ENCODE peak calls at places on chromosomes 1 and 21, in nine cellular contexts. One of them, this sample, is unnamed.

GRCh38 chr1:64754166-64754565 is 9.3 kb downstream of the RAVER2 start:
- DNase-seq in fibroblast of pulmonary artery: no peak
- DNase-seq in HL-60: no peak
- DNase-seq in left lung: no peak
- DNase-seq in AG04450: no peak
- DNase-seq in endothelial cell of umbilical vein: no peak
- DNase-seq in Peyer's patch: no peak
- DNase-seq in psoas muscle: no peak
- DNase-seq in SJSA1: no peak
- DNase-seq in this sample: no peak

GRCh38 chr1:43388021-43388575 is 1.5 kb downstream of the MED8 start:
- DNase-seq in fibroblast of pulmonary artery: no peak
- DNase-seq in endothelial cell of umbilical vein: no peak
- DNase-seq in left lung: no peak
- DNase-seq in Peyer's patch: no peak
- DNase-seq in SJSA1: no peak
- DNase-seq in psoas muscle: no peak
- DNase-seq in AG04450: no peak
- DNase-seq in HL-60: peak
- DNase-seq in this sample: no peak

GRCh38 chr1:225596152-225596551 is 56.8 kb downstream of the ENAH start:
- DNase-seq in SJSA1: no peak
- DNase-seq in left lung: no peak
- DNase-seq in endothelial cell of umbilical vein: no peak
- DNase-seq in AG04450: no peak
- DNase-seq in Peyer's patch: no peak
- DNase-seq in fibroblast of pulmonary artery: no peak
- DNase-seq in psoas muscle: no peak
- DNase-seq in HL-60: no peak
- DNase-seq in this sample: no peak

GRCh38 chr1:207811319-207811718 is 59.5 kb downstream of the CD46 start:
- DNase-seq in AG04450: no peak
- DNase-seq in SJSA1: no peak
- DNase-seq in Peyer's patch: no peak
- DNase-seq in fibroblast of pulmonary artery: no peak
- DNase-seq in psoas muscle: no peak
- DNase-seq in HL-60: no peak
- DNase-seq in left lung: no peak
- DNase-seq in endothelial cell of umbilical vein: no peak
- DNase-seq in this sample: no peak

GRCh38 chr1:189859385-189859977 is 618.2 kb downstream of the BRINP3 start:
- DNase-seq in Peyer's patch: no peak
- DNase-seq in endothelial cell of umbilical vein: no peak
- DNase-seq in fibroblast of pulmonary artery: peak
- DNase-seq in psoas muscle: no peak
- DNase-seq in SJSA1: no peak
- DNase-seq in left lung: no peak
- DNase-seq in AG04450: no peak
- DNase-seq in HL-60: peak
- DNase-seq in this sample: peak

GRCh38 chr1:241542199-241542907 is 10.2 kb downstream of the KMO start:
- DNase-seq in fibroblast of pulmonary artery: no peak
- DNase-seq in SJSA1: no peak
- DNase-seq in left lung: no peak
- DNase-seq in psoas muscle: no peak
- DNase-seq in Peyer's patch: no peak
- DNase-seq in HL-60: peak
- DNase-seq in endothelial cell of umbilical vein: no peak
- DNase-seq in AG04450: no peak
- DNase-seq in this sample: no peak

GRCh38 chr1:111214884-111215283 is 12.6 kb upstream of the CHI3L2 start:
- DNase-seq in endothelial cell of umbilical vein: no peak
- DNase-seq in left lung: no peak
- DNase-seq in SJSA1: no peak
- DNase-seq in AG04450: no peak
- DNase-seq in fibroblast of pulmonary artery: no peak
- DNase-seq in Peyer's patch: no peak
- DNase-seq in HL-60: no peak
- DNase-seq in psoas muscle: no peak
- DNase-seq in this sample: no peak

GRCh38 chr1:89607888-89608626 is 24.9 kb upstream of the LRRC8C start:
- DNase-seq in HL-60: no peak
- DNase-seq in Peyer's patch: peak
- DNase-seq in fibroblast of pulmonary artery: peak
- DNase-seq in psoas muscle: no peak
- DNase-seq in SJSA1: peak
- DNase-seq in AG04450: no peak
- DNase-seq in endothelial cell of umbilical vein: no peak
- DNase-seq in left lung: no peak
- DNase-seq in this sample: peak

DNA sequence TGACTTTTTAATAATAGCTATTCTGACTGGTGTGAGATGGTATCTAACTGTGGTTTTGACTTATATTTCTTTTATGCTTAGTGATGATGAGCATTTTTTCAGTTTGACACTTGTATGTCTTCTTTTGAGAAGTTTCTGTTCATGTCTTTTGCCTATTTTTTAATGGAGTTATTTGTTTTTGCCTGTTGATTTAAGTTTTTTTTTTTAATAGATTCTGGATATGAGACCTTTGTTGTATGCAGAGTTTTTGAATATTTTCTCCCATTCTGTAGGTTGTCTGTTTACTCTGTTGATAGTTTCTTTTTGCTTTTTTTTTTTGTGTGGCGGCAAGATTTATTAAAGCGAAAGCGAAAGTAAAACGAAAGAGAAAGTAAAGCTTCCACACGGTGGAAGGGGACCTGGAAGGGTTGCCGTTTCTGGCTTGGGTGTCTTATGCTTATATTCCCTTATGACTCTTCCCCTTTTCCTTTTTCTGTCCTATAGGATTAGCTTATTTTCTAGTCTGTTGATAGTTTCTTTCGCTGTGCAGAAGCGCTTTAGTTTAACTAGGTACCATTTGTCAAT is 67.6 kb downstream of the TBX19 start:
- DNase-seq in endothelial cell of umbilical vein: peak
- DNase-seq in psoas muscle: no peak
- DNase-seq in fibroblast of pulmonary artery: no peak
- DNase-seq in left lung: no peak
- DNase-seq in HL-60: peak
- DNase-seq in Peyer's patch: no peak
- DNase-seq in SJSA1: peak
- DNase-seq in AG04450: no peak
- DNase-seq in this sample: no peak
- H3K4me3 ChIP-seq in endothelial cell of umbilical vein: peak
- H3K4me3 ChIP-seq in psoas muscle: peak
- H3K4me3 ChIP-seq in fibroblast of pulmonary artery: no peak
- H3K4me3 ChIP-seq in left lung: no peak
- H3K4me3 ChIP-seq in HL-60: peak
- H3K4me3 ChIP-seq in Peyer's patch: peak
- H3K4me3 ChIP-seq in SJSA1: peak
- H3K4me3 ChIP-seq in AG04450: peak
- H3K4me3 ChIP-seq in this sample: peak

GRCh38 chr1:174795806-174796205 is 203.9 kb upstream of the CACYBP start:
- DNase-seq in endothelial cell of umbilical vein: no peak
- DNase-seq in HL-60: no peak
- DNase-seq in psoas muscle: no peak
- DNase-seq in AG04450: no peak
- DNase-seq in SJSA1: peak
- DNase-seq in fibroblast of pulmonary artery: peak
- DNase-seq in Peyer's patch: no peak
- DNase-seq in left lung: no peak
- DNase-seq in this sample: no peak

GRCh38 chr1:174799136-174799479 is 200.6 kb upstream of the CACYBP start:
- DNase-seq in SJSA1: no peak
- DNase-seq in fibroblast of pulmonary artery: no peak
- DNase-seq in psoas muscle: no peak
- DNase-seq in left lung: no peak
- DNase-seq in Peyer's patch: no peak
- DNase-seq in endothelial cell of umbilical vein: no peak
- DNase-seq in AG04450: no peak
- DNase-seq in HL-60: no peak
- DNase-seq in this sample: no peak

GRCh38 chr1:174797398-174797797 is 202.3 kb upstream of the CACYBP start:
- DNase-seq in fibroblast of pulmonary artery: no peak
- DNase-seq in endothelial cell of umbilical vein: no peak
- DNase-seq in HL-60: no peak
- DNase-seq in Peyer's patch: no peak
- DNase-seq in psoas muscle: no peak
- DNase-seq in SJSA1: no peak
- DNase-seq in AG04450: no peak
- DNase-seq in left lung: no peak
- DNase-seq in this sample: no peak

GRCh38 chr1:174800221-174800791 is 199.4 kb upstream of the CACYBP start:
- DNase-seq in psoas muscle: no peak
- DNase-seq in endothelial cell of umbilical vein: no peak
- DNase-seq in Peyer's patch: no peak
- DNase-seq in SJSA1: peak
- DNase-seq in HL-60: no peak
- DNase-seq in AG04450: no peak
- DNase-seq in left lung: no peak
- DNase-seq in fibroblast of pulmonary artery: peak
- DNase-seq in this sample: peak

DNA sequence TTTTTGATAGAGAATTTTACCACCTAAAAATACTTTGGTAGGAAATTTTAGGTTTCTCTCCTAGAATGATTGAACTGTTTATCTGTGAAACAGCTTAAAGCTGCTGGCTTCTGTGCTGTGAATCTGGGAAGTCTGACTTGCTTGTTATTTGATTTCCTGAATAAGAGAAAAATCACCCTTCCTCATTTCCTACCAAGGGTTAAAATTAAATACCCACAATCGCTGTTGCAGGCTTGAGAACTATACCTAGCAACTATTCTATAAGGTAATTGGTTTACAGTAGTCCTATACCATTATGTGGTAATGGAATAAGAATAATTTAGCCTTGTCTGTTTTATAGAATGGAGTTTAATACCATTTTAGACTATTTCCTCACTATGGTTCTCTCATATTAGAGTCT is 198.8 kb upstream of the CACYBP start:
- DNase-seq in fibroblast of pulmonary artery: no peak
- DNase-seq in SJSA1: no peak
- DNase-seq in HL-60: no peak
- DNase-seq in AG04450: no peak
- DNase-seq in psoas muscle: no peak
- DNase-seq in left lung: no peak
- DNase-seq in endothelial cell of umbilical vein: no peak
- DNase-seq in Peyer's patch: no peak
- DNase-seq in this sample: no peak
- H3K4me3 ChIP-seq in fibroblast of pulmonary artery: no peak
- H3K4me3 ChIP-seq in SJSA1: peak
- H3K4me3 ChIP-seq in HL-60: no peak
- H3K4me3 ChIP-seq in AG04450: no peak
- H3K4me3 ChIP-seq in psoas muscle: no peak
- H3K4me3 ChIP-seq in left lung: no peak
- H3K4me3 ChIP-seq in endothelial cell of umbilical vein: no peak
- H3K4me3 ChIP-seq in Peyer's patch: peak
- H3K4me3 ChIP-seq in this sample: no peak

GRCh38 chr21:31130821-31131220 is 92.5 kb upstream of the KRTAP19-8 start:
- DNase-seq in psoas muscle: no peak
- DNase-seq in endothelial cell of umbilical vein: no peak
- DNase-seq in fibroblast of pulmonary artery: no peak
- DNase-seq in left lung: no peak
- DNase-seq in HL-60: no peak
- DNase-seq in AG04450: no peak
- DNase-seq in SJSA1: no peak
- DNase-seq in Peyer's patch: no peak
- DNase-seq in this sample: no peak

GRCh38 chr21:31132574-31133242 is 94.4 kb upstream of the KRTAP19-8 start:
- DNase-seq in left lung: no peak
- DNase-seq in endothelial cell of umbilical vein: no peak
- DNase-seq in HL-60: peak
- DNase-seq in psoas muscle: no peak
- DNase-seq in AG04450: no peak
- DNase-seq in SJSA1: peak
- DNase-seq in Peyer's patch: peak
- DNase-seq in fibroblast of pulmonary artery: peak
- DNase-seq in this sample: no peak

GRCh38 chr21:31135536-31136184 is 97.4 kb upstream of the KRTAP19-8 start:
- DNase-seq in fibroblast of pulmonary artery: no peak
- DNase-seq in left lung: no peak
- DNase-seq in SJSA1: peak
- DNase-seq in HL-60: peak
- DNase-seq in psoas muscle: no peak
- DNase-seq in endothelial cell of umbilical vein: peak
- DNase-seq in Peyer's patch: no peak
- DNase-seq in AG04450: no peak
- DNase-seq in this sample: no peak

GRCh38 chr21:31136891-31137290 is 98.6 kb upstream of the KRTAP19-8 start:
- DNase-seq in AG04450: peak
- DNase-seq in HL-60: peak
- DNase-seq in Peyer's patch: no peak
- DNase-seq in left lung: no peak
- DNase-seq in psoas muscle: no peak
- DNase-seq in endothelial cell of umbilical vein: peak
- DNase-seq in fibroblast of pulmonary artery: peak
- DNase-seq in SJSA1: peak
- DNase-seq in this sample: no peak

DNA sequence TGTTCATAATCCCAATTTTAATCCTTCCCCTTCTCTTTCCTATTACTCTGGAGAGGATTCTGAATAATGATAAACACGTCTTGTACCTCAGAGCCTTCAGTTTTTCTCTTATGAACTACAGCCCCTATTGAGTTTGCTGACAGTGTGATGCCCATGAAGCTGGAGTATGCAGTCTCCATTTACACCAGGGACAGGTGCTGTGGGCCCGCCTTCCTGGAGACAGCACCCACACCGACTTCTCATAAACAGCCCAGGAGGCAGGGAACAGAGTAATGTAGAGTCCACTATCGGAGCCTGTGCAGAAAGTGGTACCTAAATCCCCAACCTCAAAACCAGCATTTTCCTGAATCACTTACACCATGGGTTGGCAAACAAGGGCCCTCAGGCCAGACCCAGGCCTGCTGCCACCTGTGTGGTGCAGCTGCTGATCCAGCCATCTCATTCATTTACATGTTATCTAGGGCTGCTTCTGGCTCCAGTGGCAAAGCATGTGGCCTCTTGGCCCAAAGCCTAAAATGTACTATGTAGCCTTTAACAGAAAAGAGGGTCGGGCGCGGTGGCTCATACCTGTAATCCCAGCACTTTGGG is 95.1 kb upstream of the KRTAP19-8 start:
- DNase-seq in AG04450: no peak
- DNase-seq in fibroblast of pulmonary artery: no peak
- DNase-seq in psoas muscle: no peak
- DNase-seq in endothelial cell of umbilical vein: no peak
- DNase-seq in SJSA1: no peak
- DNase-seq in HL-60: no peak
- DNase-seq in left lung: no peak
- DNase-seq in Peyer's patch: no peak
- DNase-seq in this sample: no peak
- H3K4me3 ChIP-seq in AG04450: no peak
- H3K4me3 ChIP-seq in fibroblast of pulmonary artery: no peak
- H3K4me3 ChIP-seq in psoas muscle: no peak
- H3K4me3 ChIP-seq in endothelial cell of umbilical vein: no peak
- H3K4me3 ChIP-seq in SJSA1: no peak
- H3K4me3 ChIP-seq in HL-60: no peak
- H3K4me3 ChIP-seq in left lung: no peak
- H3K4me3 ChIP-seq in Peyer's patch: no peak
- H3K4me3 ChIP-seq in this sample: no peak

GRCh38 chr1:22611530-22611947 is 24.9 kb upstream of the C1QA start:
- DNase-seq in left lung: peak
- DNase-seq in HL-60: peak
- DNase-seq in Peyer's patch: no peak
- DNase-seq in endothelial cell of umbilical vein: peak
- DNase-seq in SJSA1: peak
- DNase-seq in AG04450: peak
- DNase-seq in fibroblast of pulmonary artery: peak
- DNase-seq in psoas muscle: peak
- DNase-seq in this sample: peak

GRCh38 chr1:22616571-22616970 is 19.9 kb upstream of the C1QA start:
- DNase-seq in left lung: no peak
- DNase-seq in HL-60: no peak
- DNase-seq in psoas muscle: peak
- DNase-seq in Peyer's patch: no peak
- DNase-seq in endothelial cell of umbilical vein: no peak
- DNase-seq in SJSA1: no peak
- DNase-seq in fibroblast of pulmonary artery: no peak
- DNase-seq in AG04450: no peak
- DNase-seq in this sample: no peak

GRCh38 chr1:22612657-22613056 is 23.8 kb upstream of the C1QA start:
- DNase-seq in AG04450: no peak
- DNase-seq in psoas muscle: peak
- DNase-seq in SJSA1: no peak
- DNase-seq in endothelial cell of umbilical vein: no peak
- DNase-seq in Peyer's patch: no peak
- DNase-seq in HL-60: no peak
- DNase-seq in left lung: no peak
- DNase-seq in fibroblast of pulmonary artery: no peak
- DNase-seq in this sample: no peak

GRCh38 chr1:22613951-22614350 is 22.5 kb upstream of the C1QA start:
- DNase-seq in fibroblast of pulmonary artery: no peak
- DNase-seq in endothelial cell of umbilical vein: no peak
- DNase-seq in SJSA1: no peak
- DNase-seq in psoas muscle: peak
- DNase-seq in HL-60: peak
- DNase-seq in left lung: no peak
- DNase-seq in Peyer's patch: no peak
- DNase-seq in AG04450: no peak
- DNase-seq in this sample: no peak

DNA sequence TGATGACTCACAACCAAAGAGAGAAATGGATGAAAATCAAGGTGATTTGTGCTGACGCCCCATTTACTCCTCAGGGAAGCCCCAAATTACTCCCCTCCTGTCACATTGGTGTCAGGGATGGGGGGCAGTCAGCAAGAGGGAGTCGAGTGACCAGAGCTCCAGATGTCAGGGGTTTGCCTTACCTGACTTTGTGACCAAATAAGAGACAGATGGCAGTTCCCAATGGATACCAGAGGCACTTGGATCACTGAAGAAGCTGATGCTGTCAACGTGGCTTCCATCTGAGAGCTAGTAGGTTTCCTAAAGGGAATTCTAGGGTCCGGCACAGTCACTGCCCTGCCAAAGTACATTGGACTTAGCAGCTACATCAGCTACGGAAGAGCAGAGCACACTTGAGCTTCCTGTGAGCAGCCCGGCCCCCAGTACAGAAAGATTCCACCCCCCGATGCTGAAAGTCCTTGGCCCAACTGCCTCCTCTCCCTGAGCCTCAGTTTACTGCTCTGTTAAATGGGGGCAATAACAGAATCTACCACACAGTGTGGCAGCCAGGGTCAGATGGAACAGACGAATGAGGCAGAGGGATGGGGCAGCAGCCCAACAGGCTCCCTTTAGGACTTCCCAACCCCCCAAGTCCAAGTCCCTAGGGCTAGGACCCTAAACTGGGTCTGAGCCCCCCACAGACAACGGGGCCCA is 23.1 kb upstream of the C1QA start:
- DNase-seq in left lung: no peak
- DNase-seq in Peyer's patch: no peak
- DNase-seq in AG04450: no peak
- DNase-seq in SJSA1: no peak
- DNase-seq in fibroblast of pulmonary artery: no peak
- DNase-seq in psoas muscle: peak
- DNase-seq in HL-60: no peak
- DNase-seq in endothelial cell of umbilical vein: no peak
- DNase-seq in this sample: no peak
- H3K4me3 ChIP-seq in left lung: no peak
- H3K4me3 ChIP-seq in Peyer's patch: no peak
- H3K4me3 ChIP-seq in AG04450: no peak
- H3K4me3 ChIP-seq in SJSA1: no peak
- H3K4me3 ChIP-seq in fibroblast of pulmonary artery: no peak
- H3K4me3 ChIP-seq in psoas muscle: no peak
- H3K4me3 ChIP-seq in HL-60: no peak
- H3K4me3 ChIP-seq in endothelial cell of umbilical vein: no peak
- H3K4me3 ChIP-seq in this sample: no peak